ENCODE peak calls at places on chromosomes 16 and 17, in six cellular contexts. O is CD8-positive, alpha-beta memory T cell; Z is A549; E is IMR-90; P is CD4-positive, alpha-beta memory T cell; M is heart right ventricle. U is an unnamed sample.
A peak's percentile ranks its signal among the peaks of the same experiment; 100 is the strongest.

GRCh38 chr17:78921437-78921971 is 3.7 kb downstream of the TIMP2 start:
- DNase-seq in O (no peak), Z (no peak), E (no peak), P (no peak), M (peak; percentile 47), U (peak; percentile 78)

GRCh38 chr17:9192010-9192409 is 170.7 kb downstream of the NTN1 start:
- DNase-seq in O (no peak), Z (no peak), E (peak; percentile 5), P (no peak), M (no peak), U (no peak)

GRCh38 chr17:78105551-78105950 is 23.0 kb downstream of the TMC6 start:
- DNase-seq in O (no peak), Z (no peak), E (peak; percentile 5), P (no peak), M (no peak), U (no peak)

GRCh38 chr17:55157165-55157564 is 107.6 kb upstream of the HLF start:
- DNase-seq in O (no peak), Z (no peak), E (peak; percentile 53), P (no peak), M (no peak), U (no peak)

GRCh38 chr16:11135167-11135973 is 120.6 kb downstream of the SOCS1 start:
- DNase-seq in O (no peak), Z (no peak), E (peak; percentile 49), P (no peak), M (no peak), U (no peak)

GRCh38 chr16:4558026-4558425 is 1.9 kb downstream of the C16orf96 start:
- DNase-seq in O (no peak), Z (no peak), E (no peak), P (no peak), M (no peak), U (no peak)

GRCh38 chr17:76354747-76355310 is 1.1 kb upstream of the PRPSAP1 start:
- DNase-seq in O (no peak), Z (peak; percentile 31), E (no peak), P (no peak), M (no peak), U (no peak)

GRCh38 chr17:74864866-74865395 is 5.2 kb upstream of the GRIN2C start:
- DNase-seq in O (peak; percentile 53), Z (peak; percentile 78), E (peak; percentile 57), P (peak; percentile 68), M (peak; percentile 71), U (peak; percentile 71)

GRCh38 chr16:81821422-81822128 is 42.5 kb downstream of the PLCG2 start:
- DNase-seq in O (no peak), Z (no peak), E (no peak), P (no peak), M (no peak), U (no peak)

GRCh38 chr17:80611831-80612230 is 67.2 kb downstream of the RPTOR start:
- DNase-seq in O (no peak), Z (no peak), E (no peak), P (no peak), M (no peak), U (no peak)

GRCh38 chr16:16096161-16096857 is 127.0 kb downstream of the ABCC6 start:
- DNase-seq in O (no peak), Z (no peak), E (peak; percentile 82), P (no peak), M (no peak), U (peak; percentile 84)

DNA sequence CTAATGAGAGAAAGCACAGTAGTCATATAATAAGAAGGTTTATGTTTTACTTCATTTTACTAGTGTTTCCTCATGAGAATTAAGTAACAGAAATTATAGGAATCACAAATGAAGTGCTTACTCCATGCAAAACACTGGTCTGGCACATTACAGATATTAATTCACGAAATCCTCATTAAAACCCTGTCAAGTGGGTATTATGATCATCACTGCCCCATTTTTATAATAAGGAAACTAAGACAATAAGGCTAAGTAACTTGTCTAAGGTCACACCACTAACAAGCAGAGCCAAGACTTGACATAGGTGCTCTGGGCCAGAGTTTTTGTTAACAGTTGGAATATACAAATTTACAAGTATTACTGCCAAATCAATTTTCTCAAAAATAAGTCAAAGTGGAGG is 83.0 kb downstream of the KANSL1 start:
- DNase-seq in O (no peak), Z (no peak), E (no peak), P (no peak), M (no peak), U (no peak)
- H3K4me1 ChIP-seq in O (peaks cover 68% of the 10 kb centered on the region), Z (peaks cover 37% of the 10 kb centered on the region), E (peaks cover 4% of the 10 kb centered on the region), P (peaks cover 92% of the 10 kb centered on the region), M (peaks cover 48% of the 10 kb centered on the region), U (peaks cover 17% of the 10 kb centered on the region)

DNA sequence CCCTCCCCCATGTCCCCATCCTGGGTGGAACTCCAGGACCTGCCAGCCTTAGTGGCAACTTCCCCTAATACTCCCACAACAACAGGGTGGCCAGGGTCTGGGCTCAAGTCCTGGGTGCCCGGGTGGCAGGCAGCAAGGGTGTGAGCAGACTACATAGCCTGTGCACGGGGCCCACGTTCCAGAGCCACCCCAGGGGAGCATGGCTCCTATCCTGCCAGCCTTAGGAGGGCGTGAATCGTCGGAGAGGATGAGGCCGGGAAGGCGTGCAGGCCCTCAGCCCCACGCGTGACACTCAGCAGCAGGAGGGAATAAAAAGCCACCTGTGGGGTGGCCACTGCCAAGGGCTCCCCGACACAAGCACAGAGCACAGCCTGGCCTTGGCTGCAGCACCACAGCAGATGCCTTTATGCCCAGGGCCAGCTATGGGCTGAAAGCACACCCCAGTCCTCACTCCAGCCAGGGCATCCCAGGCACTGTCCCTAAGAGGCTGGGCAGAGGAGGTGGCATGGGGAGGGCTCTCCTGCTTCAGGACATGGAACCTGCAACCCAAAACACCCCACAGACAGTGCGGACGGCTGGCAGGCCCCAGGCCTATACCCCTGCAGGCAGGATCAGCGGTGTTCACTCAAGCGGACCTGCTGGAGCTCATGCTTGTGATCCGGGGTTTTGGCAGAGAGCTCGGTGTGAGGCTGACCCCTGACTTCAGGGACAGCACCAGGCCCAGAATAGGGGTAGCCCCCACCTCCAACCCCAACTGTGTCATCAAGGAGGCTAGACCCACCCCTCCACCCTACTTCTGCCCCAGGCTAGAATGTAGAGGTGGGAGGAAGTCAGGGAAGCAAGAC is 2.7 kb downstream of the BCAR1 start:
- DNase-seq in O (no peak), Z (no peak), E (no peak), P (no peak), M (no peak), U (peak; percentile 19)
- H3K4me1 ChIP-seq in O (no peaks in the 10 kb centered on the region), Z (peaks cover 86% of the 10 kb centered on the region), E (peaks cover 72% of the 10 kb centered on the region), P (peaks cover 12% of the 10 kb centered on the region), M (peaks cover 91% of the 10 kb centered on the region), U (peaks cover 54% of the 10 kb centered on the region)

DNA sequence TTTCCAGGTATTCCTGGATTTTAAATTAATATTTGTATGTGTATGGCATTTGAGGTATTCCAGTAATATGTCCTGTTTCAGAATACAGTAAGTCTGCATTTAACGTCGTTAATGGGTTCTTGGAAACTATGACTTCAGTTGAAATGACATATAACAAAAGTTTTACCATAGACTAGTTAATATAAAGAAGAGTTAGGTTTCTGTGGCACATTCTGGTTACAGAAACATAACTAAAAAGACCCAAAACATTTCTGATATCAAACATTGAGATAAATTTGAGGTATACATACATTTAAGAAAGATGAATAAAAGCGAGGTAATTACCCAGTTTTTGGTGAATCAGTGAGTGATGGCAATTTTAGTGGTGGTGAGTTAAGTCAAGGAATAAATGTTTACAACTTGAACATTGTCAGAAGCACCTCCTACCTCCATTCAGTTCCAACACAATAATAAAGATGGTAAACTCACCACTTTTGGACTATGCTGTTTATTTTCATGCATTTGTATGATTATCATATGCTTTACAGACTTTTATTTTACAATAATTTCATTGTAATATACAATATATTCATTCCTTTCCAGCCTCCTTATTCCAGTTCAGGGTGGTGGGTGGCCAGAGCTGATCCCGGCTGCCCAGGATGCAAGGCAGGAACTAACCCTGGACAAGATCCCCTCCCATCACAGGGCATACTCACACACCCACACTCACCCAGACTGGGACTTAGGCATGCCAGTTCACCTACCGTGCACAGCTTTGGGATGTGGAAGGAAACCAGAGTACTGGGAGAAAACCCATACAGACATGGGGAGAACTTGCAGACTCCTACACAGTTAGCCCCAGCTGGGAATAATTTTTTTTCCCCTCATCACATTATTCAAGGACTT is 9.7 kb downstream of the LUC7L3 start:
- DNase-seq in O (no peak), Z (no peak), E (no peak), P (no peak), M (no peak), U (no peak)
- H3K4me1 ChIP-seq in O (peaks cover 69% of the 10 kb centered on the region), Z (peaks cover 66% of the 10 kb centered on the region), E (peaks cover 10% of the 10 kb centered on the region), P (peaks cover 92% of the 10 kb centered on the region), M (peaks cover 48% of the 10 kb centered on the region), U (peaks cover 19% of the 10 kb centered on the region)

DNA sequence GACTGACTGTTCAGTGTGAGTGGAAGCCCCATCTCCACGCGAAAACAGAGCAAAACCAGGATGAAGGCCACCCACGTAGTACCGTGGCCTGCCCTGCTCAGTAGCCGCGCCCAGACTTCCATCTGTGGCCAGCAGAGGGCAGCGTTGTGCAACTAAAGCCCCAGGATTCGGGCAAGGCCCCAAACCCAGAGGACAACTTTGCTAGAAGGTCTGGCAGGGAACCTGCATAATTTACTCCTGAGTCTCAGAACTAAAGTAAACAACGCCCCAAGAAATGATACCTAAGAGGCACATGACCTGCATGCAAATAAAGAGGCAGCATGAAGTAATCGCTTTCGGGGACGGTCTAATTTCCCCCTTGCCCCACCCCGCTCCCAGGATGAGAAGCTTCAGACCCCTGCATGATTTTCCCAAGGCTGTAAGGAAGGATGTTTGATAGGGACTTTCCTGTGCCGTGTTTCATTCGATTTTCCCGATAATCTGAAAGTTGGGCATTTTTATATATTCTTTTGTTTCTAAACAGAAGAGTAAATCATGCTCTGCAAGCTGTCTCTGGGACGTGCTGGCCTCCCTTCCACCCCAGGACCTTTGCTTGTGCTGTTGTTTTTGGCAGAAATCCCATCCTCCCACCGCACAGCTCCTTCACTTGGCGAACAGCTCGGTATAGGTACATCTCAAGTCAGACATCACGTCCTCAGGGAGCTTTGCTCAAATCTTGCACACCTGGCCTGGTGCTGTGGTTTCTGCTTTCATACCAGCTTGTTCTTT is 18.6 kb downstream of the HSBP1 start:
- DNase-seq in O (peak; percentile 52), Z (peak; percentile 72), E (peak; percentile 78), P (peak; percentile 75), M (peak; percentile 83), U (peak; percentile 93)
- H3K4me1 ChIP-seq in O (no peaks in the 10 kb centered on the region), Z (peaks cover 3% of the 10 kb centered on the region), E (peaks cover 4% of the 10 kb centered on the region), P (no peaks in the 10 kb centered on the region), M (no peaks in the 10 kb centered on the region), U (no peaks in the 10 kb centered on the region)

U was measured in right cardiac atrium.